ENCODE peak calls at places on chromosomes 4 and X, in eight cellular contexts. One of them, this sample, is unnamed.

GRCh38 chr4:153520871-153521329 is 54.7 kb downstream of the TMEM131L start:
- DNase-seq in SK-N-MC: no peak
- DNase-seq in suprapubic skin: no peak
- DNase-seq in spleen: no peak
- DNase-seq in GM23338: no peak
- DNase-seq in breast epithelium: no peak
- DNase-seq in endothelial cell of umbilical vein: no peak
- DNase-seq in HL-60: peak
- DNase-seq in this sample: no peak

GRCh38 chr4:8534129-8534528 is 46.1 kb upstream of the GPR78 start:
- DNase-seq in suprapubic skin: no peak
- DNase-seq in SK-N-MC: no peak
- DNase-seq in breast epithelium: no peak
- DNase-seq in HL-60: no peak
- DNase-seq in endothelial cell of umbilical vein: peak
- DNase-seq in spleen: no peak
- DNase-seq in GM23338: peak
- DNase-seq in this sample: peak

GRCh38 chr4:185304541-185304940 is 91.2 kb downstream of the LRP2BP start:
- DNase-seq in HL-60: no peak
- DNase-seq in spleen: no peak
- DNase-seq in GM23338: no peak
- DNase-seq in SK-N-MC: no peak
- DNase-seq in breast epithelium: no peak
- DNase-seq in suprapubic skin: no peak
- DNase-seq in endothelial cell of umbilical vein: no peak
- DNase-seq in this sample: no peak

GRCh38 chr4:125323547-125324100 is 8.9 kb downstream of the FAT4 start:
- DNase-seq in breast epithelium: no peak
- DNase-seq in GM23338: no peak
- DNase-seq in suprapubic skin: no peak
- DNase-seq in spleen: no peak
- DNase-seq in endothelial cell of umbilical vein: peak
- DNase-seq in SK-N-MC: no peak
- DNase-seq in HL-60: no peak
- DNase-seq in this sample: no peak

GRCh38 chr4:184280591-184281071 is 63.0 kb upstream of the ENPP6 start:
- DNase-seq in endothelial cell of umbilical vein: no peak
- DNase-seq in HL-60: no peak
- DNase-seq in SK-N-MC: no peak
- DNase-seq in spleen: no peak
- DNase-seq in suprapubic skin: no peak
- DNase-seq in GM23338: no peak
- DNase-seq in breast epithelium: no peak
- DNase-seq in this sample: peak

GRCh38 chr4:186727149-186727976 is 3.7 kb upstream of the FAT1 start:
- DNase-seq in spleen: no peak
- DNase-seq in HL-60: no peak
- DNase-seq in endothelial cell of umbilical vein: no peak
- DNase-seq in suprapubic skin: no peak
- DNase-seq in SK-N-MC: no peak
- DNase-seq in breast epithelium: no peak
- DNase-seq in GM23338: peak
- DNase-seq in this sample: no peak

GRCh38 chr4:101186558-101187184 is 160.7 kb downstream of the PPP3CA start:
- DNase-seq in spleen: no peak
- DNase-seq in suprapubic skin: no peak
- DNase-seq in breast epithelium: no peak
- DNase-seq in HL-60: no peak
- DNase-seq in GM23338: no peak
- DNase-seq in SK-N-MC: no peak
- DNase-seq in endothelial cell of umbilical vein: no peak
- DNase-seq in this sample: no peak

GRCh38 chr4:38730830-38731646 is 51.8 kb downstream of the TLR10 start:
- DNase-seq in spleen: peak
- DNase-seq in SK-N-MC: no peak
- DNase-seq in GM23338: peak
- DNase-seq in endothelial cell of umbilical vein: peak
- DNase-seq in HL-60: peak
- DNase-seq in breast epithelium: peak
- DNase-seq in suprapubic skin: peak
- DNase-seq in this sample: peak

GRCh38 chrX:108464604-108465003 is 25.0 kb downstream of the COL4A5 start:
- DNase-seq in SK-N-MC: no peak
- DNase-seq in breast epithelium: no peak
- DNase-seq in GM23338: peak
- DNase-seq in spleen: no peak
- DNase-seq in HL-60: no peak
- DNase-seq in endothelial cell of umbilical vein: no peak
- DNase-seq in suprapubic skin: no peak
- DNase-seq in this sample: no peak

GRCh38 chr4:107991945-107992625 is 2.4 kb downstream of the HADH start:
- DNase-seq in suprapubic skin: no peak
- DNase-seq in breast epithelium: no peak
- DNase-seq in HL-60: peak
- DNase-seq in spleen: no peak
- DNase-seq in GM23338: no peak
- DNase-seq in endothelial cell of umbilical vein: no peak
- DNase-seq in SK-N-MC: no peak
- DNase-seq in this sample: no peak
- H3K27ac ChIP-seq in suprapubic skin: no peak
- H3K27ac ChIP-seq in breast epithelium: peak
- H3K27ac ChIP-seq in HL-60: no peak
- H3K27ac ChIP-seq in spleen: no peak
- H3K27ac ChIP-seq in GM23338: no peak
- H3K27ac ChIP-seq in endothelial cell of umbilical vein: no peak
- H3K27ac ChIP-seq in SK-N-MC: no peak
- H3K27ac ChIP-seq in this sample: no peak

GRCh38 chr4:128363966-128364365 is 76.4 kb upstream of the PGRMC2 start:
- DNase-seq in endothelial cell of umbilical vein: no peak
- DNase-seq in suprapubic skin: no peak
- DNase-seq in breast epithelium: no peak
- DNase-seq in HL-60: no peak
- DNase-seq in GM23338: no peak
- DNase-seq in spleen: no peak
- DNase-seq in SK-N-MC: no peak
- DNase-seq in this sample: no peak
- H3K4me3 ChIP-seq in endothelial cell of umbilical vein: no peak
- H3K4me3 ChIP-seq in suprapubic skin: no peak
- H3K4me3 ChIP-seq in breast epithelium: no peak
- H3K4me3 ChIP-seq in HL-60: no peak
- H3K4me3 ChIP-seq in GM23338: no peak
- H3K4me3 ChIP-seq in spleen: no peak
- H3K4me3 ChIP-seq in SK-N-MC: no peak
- H3K4me3 ChIP-seq in this sample: no peak

GRCh38 chr4:80196259-80197131 is 808 bp upstream of the PRDM8 start:
- DNase-seq in SK-N-MC: no peak
- DNase-seq in endothelial cell of umbilical vein: no peak
- DNase-seq in GM23338: peak
- DNase-seq in suprapubic skin: no peak
- DNase-seq in breast epithelium: no peak
- DNase-seq in HL-60: no peak
- DNase-seq in spleen: no peak
- DNase-seq in this sample: no peak

GRCh38 chr4:80195441-80196139 is 1.7 kb upstream of the PRDM8 start:
- DNase-seq in spleen: no peak
- DNase-seq in endothelial cell of umbilical vein: no peak
- DNase-seq in breast epithelium: no peak
- DNase-seq in GM23338: no peak
- DNase-seq in HL-60: peak
- DNase-seq in suprapubic skin: no peak
- DNase-seq in SK-N-MC: no peak
- DNase-seq in this sample: no peak

GRCh38 chr4:80199004-80199579 is 1.8 kb downstream of the PRDM8 start:
- DNase-seq in HL-60: no peak
- DNase-seq in GM23338: no peak
- DNase-seq in suprapubic skin: no peak
- DNase-seq in spleen: no peak
- DNase-seq in SK-N-MC: no peak
- DNase-seq in endothelial cell of umbilical vein: no peak
- DNase-seq in breast epithelium: no peak
- DNase-seq in this sample: no peak

GRCh38 chr4:80197601-80198444 is 520 bp downstream of the PRDM8 start:
- DNase-seq in SK-N-MC: no peak
- DNase-seq in GM23338: peak
- DNase-seq in suprapubic skin: no peak
- DNase-seq in spleen: peak
- DNase-seq in breast epithelium: no peak
- DNase-seq in endothelial cell of umbilical vein: peak
- DNase-seq in HL-60: peak
- DNase-seq in this sample: no peak

DNA sequence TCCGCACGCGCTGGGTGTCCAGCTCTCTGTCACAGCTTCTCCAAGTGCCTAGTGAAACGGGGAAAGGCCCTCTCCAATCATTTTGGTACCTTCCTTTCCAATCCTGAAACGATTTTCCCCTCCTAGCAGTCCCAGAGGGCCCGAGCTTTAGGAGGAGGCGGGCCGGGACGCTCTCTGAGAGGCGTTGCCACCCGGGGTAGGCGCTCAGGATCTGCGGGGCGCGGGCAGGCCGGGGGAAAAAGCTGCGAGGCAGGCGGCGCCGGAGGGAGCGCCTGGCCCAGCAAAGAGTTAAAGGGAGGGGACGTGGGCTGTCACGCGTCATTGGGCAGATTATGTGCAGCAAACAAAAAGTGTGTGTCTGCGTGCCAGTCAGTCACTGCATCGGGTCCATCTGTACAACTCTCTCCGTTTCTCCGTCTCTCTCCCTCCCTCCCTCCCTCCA is at the start of gene PRDM8:
- DNase-seq in GM23338: peak
- DNase-seq in suprapubic skin: no peak
- DNase-seq in spleen: peak
- DNase-seq in SK-N-MC: no peak
- DNase-seq in breast epithelium: no peak
- DNase-seq in HL-60: no peak
- DNase-seq in endothelial cell of umbilical vein: no peak
- DNase-seq in this sample: peak
- TF ChIP-seq POLR2AphosphoS5 in GM23338: no peak
- TF ChIP-seq POLR2AphosphoS5 in suprapubic skin: no peak
- TF ChIP-seq POLR2AphosphoS5 in spleen: peak
- TF ChIP-seq POLR2AphosphoS5 in SK-N-MC: no peak
- TF ChIP-seq POLR2AphosphoS5 in breast epithelium: no peak
- TF ChIP-seq POLR2AphosphoS5 in HL-60: no peak
- TF ChIP-seq POLR2AphosphoS5 in endothelial cell of umbilical vein: no peak
- TF ChIP-seq POLR2AphosphoS5 in this sample: peak

GRCh38 chr4:77073981-77074865 is 1.6 kb downstream of the CCNI start:
- DNase-seq in GM23338: no peak
- DNase-seq in spleen: no peak
- DNase-seq in HL-60: no peak
- DNase-seq in SK-N-MC: no peak
- DNase-seq in suprapubic skin: no peak
- DNase-seq in endothelial cell of umbilical vein: peak
- DNase-seq in breast epithelium: no peak
- DNase-seq in this sample: no peak
- H3K27ac ChIP-seq in GM23338: no peak
- H3K27ac ChIP-seq in spleen: peak
- H3K27ac ChIP-seq in HL-60: peak
- H3K27ac ChIP-seq in SK-N-MC: peak
- H3K27ac ChIP-seq in suprapubic skin: peak
- H3K27ac ChIP-seq in endothelial cell of umbilical vein: peak
- H3K27ac ChIP-seq in breast epithelium: peak
- H3K27ac ChIP-seq in this sample: peak

GRCh38 chrX:4830880-4831557 is 1117.6 kb upstream of the PRKX start:
- DNase-seq in HL-60: no peak
- DNase-seq in GM23338: no peak
- DNase-seq in endothelial cell of umbilical vein: no peak
- DNase-seq in SK-N-MC: no peak
- DNase-seq in breast epithelium: no peak
- DNase-seq in spleen: no peak
- DNase-seq in suprapubic skin: no peak
- DNase-seq in this sample: no peak

DNA sequence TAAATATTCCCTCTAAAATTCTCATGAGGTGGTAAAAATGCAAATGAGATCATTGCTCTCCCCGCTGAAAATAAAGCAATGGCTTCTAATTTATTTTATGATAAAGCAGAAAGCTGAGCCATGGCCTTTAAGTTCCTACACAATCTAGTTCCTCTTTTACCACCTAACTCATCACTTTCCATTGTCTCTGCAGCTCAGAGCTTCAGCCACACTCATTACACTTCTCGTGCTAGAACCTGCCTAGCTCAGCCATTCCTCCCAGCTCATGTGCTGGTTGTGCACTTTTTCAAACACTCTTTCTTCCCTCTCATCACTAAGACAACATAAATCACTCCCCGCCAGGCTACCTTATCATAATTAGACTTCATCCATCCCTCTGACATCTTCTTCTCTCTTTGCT is 1112.1 kb upstream of the PRKX start:
- DNase-seq in breast epithelium: no peak
- DNase-seq in SK-N-MC: no peak
- DNase-seq in suprapubic skin: no peak
- DNase-seq in GM23338: no peak
- DNase-seq in spleen: no peak
- DNase-seq in endothelial cell of umbilical vein: no peak
- DNase-seq in HL-60: no peak
- DNase-seq in this sample: no peak
- H3K4me3 ChIP-seq in breast epithelium: no peak
- H3K4me3 ChIP-seq in SK-N-MC: no peak
- H3K4me3 ChIP-seq in suprapubic skin: no peak
- H3K4me3 ChIP-seq in GM23338: no peak
- H3K4me3 ChIP-seq in spleen: no peak
- H3K4me3 ChIP-seq in endothelial cell of umbilical vein: no peak
- H3K4me3 ChIP-seq in HL-60: no peak
- H3K4me3 ChIP-seq in this sample: no peak

DNA sequence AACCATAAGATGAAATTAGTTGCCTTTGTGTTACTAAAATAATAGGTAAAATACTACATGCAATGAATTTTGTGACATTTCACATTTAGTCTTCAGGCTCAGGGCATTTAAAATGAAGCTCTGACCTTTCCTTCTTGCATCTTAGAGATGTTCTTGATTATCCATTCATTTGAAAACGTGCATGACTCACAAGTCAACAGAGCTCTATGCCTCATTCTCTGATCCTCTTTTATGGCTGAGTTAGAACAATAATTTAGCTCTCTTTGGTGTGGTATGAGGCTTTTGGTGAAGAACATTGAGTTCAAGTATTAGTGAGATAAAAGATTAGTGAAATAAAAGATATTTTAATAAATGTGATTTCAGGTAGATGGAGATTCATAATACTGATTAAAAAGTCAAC is 66.5 kb downstream of the TIGD2 start:
- DNase-seq in suprapubic skin: no peak
- DNase-seq in HL-60: no peak
- DNase-seq in SK-N-MC: no peak
- DNase-seq in endothelial cell of umbilical vein: no peak
- DNase-seq in breast epithelium: no peak
- DNase-seq in spleen: no peak
- DNase-seq in GM23338: no peak
- DNase-seq in this sample: no peak
- TF ChIP-seq POLR2AphosphoS5 in suprapubic skin: no peak
- TF ChIP-seq POLR2AphosphoS5 in HL-60: no peak
- TF ChIP-seq POLR2AphosphoS5 in SK-N-MC: no peak
- TF ChIP-seq POLR2AphosphoS5 in endothelial cell of umbilical vein: no peak
- TF ChIP-seq POLR2AphosphoS5 in breast epithelium: no peak
- TF ChIP-seq POLR2AphosphoS5 in spleen: no peak
- TF ChIP-seq POLR2AphosphoS5 in GM23338: no peak
- TF ChIP-seq POLR2AphosphoS5 in this sample: no peak

This sample was measured in prostate gland.